ENCODE peak calls at places on chromosome 2, in eight cellular contexts. One of them, this sample, is unnamed.

GRCh38 chr2:36512705-36513104 is 85.3 kb downstream of the FEZ2 start:
- DNase-seq in astrocyte of the spinal cord: no peak
- DNase-seq in cardiac fibroblast: no peak
- DNase-seq in cardiac muscle cell: peak
- DNase-seq in right atrium auricular region: no peak
- DNase-seq in right lobe of liver: no peak
- DNase-seq in kidney epithelial cell: no peak
- DNase-seq in lung: no peak
- DNase-seq in this sample: no peak

GRCh38 chr2:159971365-159972122 is 90.9 kb downstream of the PLA2R1 start:
- DNase-seq in astrocyte of the spinal cord: no peak
- DNase-seq in cardiac fibroblast: no peak
- DNase-seq in cardiac muscle cell: no peak
- DNase-seq in right atrium auricular region: no peak
- DNase-seq in right lobe of liver: no peak
- DNase-seq in kidney epithelial cell: no peak
- DNase-seq in lung: no peak
- DNase-seq in this sample: no peak

GRCh38 chr2:66446924-66447323 is 12.0 kb downstream of the MEIS1 start:
- DNase-seq in astrocyte of the spinal cord: peak
- DNase-seq in cardiac fibroblast: no peak
- DNase-seq in cardiac muscle cell: no peak
- DNase-seq in right atrium auricular region: no peak
- DNase-seq in right lobe of liver: no peak
- DNase-seq in kidney epithelial cell: no peak
- DNase-seq in lung: no peak
- DNase-seq in this sample: no peak

GRCh38 chr2:149205143-149205542 is 125.2 kb upstream of the LYPD6 start:
- DNase-seq in astrocyte of the spinal cord: no peak
- DNase-seq in cardiac fibroblast: no peak
- DNase-seq in cardiac muscle cell: no peak
- DNase-seq in right atrium auricular region: no peak
- DNase-seq in right lobe of liver: no peak
- DNase-seq in kidney epithelial cell: no peak
- DNase-seq in lung: no peak
- DNase-seq in this sample: no peak

GRCh38 chr2:132884692-132885091 is 214.7 kb upstream of the LYPD1 start:
- DNase-seq in astrocyte of the spinal cord: no peak
- DNase-seq in cardiac fibroblast: no peak
- DNase-seq in cardiac muscle cell: no peak
- DNase-seq in right atrium auricular region: no peak
- DNase-seq in right lobe of liver: no peak
- DNase-seq in kidney epithelial cell: no peak
- DNase-seq in lung: no peak
- DNase-seq in this sample: no peak

GRCh38 chr2:381181-381580 is 93.3 kb upstream of the ALKAL2 start:
- DNase-seq in astrocyte of the spinal cord: no peak
- DNase-seq in cardiac fibroblast: no peak
- DNase-seq in cardiac muscle cell: no peak
- DNase-seq in right atrium auricular region: no peak
- DNase-seq in right lobe of liver: no peak
- DNase-seq in kidney epithelial cell: no peak
- DNase-seq in lung: peak
- DNase-seq in this sample: no peak

GRCh38 chr2:225670111-225670974 is 270.8 kb downstream of the NYAP2 start:
- DNase-seq in astrocyte of the spinal cord: peak
- DNase-seq in cardiac fibroblast: peak
- DNase-seq in cardiac muscle cell: peak
- DNase-seq in right atrium auricular region: no peak
- DNase-seq in right lobe of liver: no peak
- DNase-seq in kidney epithelial cell: no peak
- DNase-seq in lung: no peak
- DNase-seq in this sample: peak

GRCh38 chr2:197707316-197708213 is 2.4 kb downstream of the MARS2 start:
- DNase-seq in astrocyte of the spinal cord: peak
- DNase-seq in cardiac fibroblast: peak
- DNase-seq in cardiac muscle cell: peak
- DNase-seq in right atrium auricular region: no peak
- DNase-seq in right lobe of liver: no peak
- DNase-seq in kidney epithelial cell: peak
- DNase-seq in lung: no peak
- DNase-seq in this sample: no peak

GRCh38 chr2:47687856-47688255 is 95.1 kb upstream of the MSH6 start:
- DNase-seq in astrocyte of the spinal cord: no peak
- DNase-seq in cardiac fibroblast: no peak
- DNase-seq in cardiac muscle cell: no peak
- DNase-seq in right atrium auricular region: no peak
- DNase-seq in right lobe of liver: no peak
- DNase-seq in kidney epithelial cell: no peak
- DNase-seq in lung: no peak
- DNase-seq in this sample: no peak

GRCh38 chr2:16614314-16614860 is 51.2 kb downstream of the CYRIA start:
- DNase-seq in astrocyte of the spinal cord: no peak
- DNase-seq in cardiac fibroblast: peak
- DNase-seq in cardiac muscle cell: no peak
- DNase-seq in right atrium auricular region: no peak
- DNase-seq in right lobe of liver: no peak
- DNase-seq in kidney epithelial cell: no peak
- DNase-seq in lung: no peak
- DNase-seq in this sample: no peak

GRCh38 chr2:207166349-207167128 is 791 bp upstream of the KLF7 start:
- DNase-seq in astrocyte of the spinal cord: peak
- DNase-seq in cardiac fibroblast: peak
- DNase-seq in cardiac muscle cell: peak
- DNase-seq in right atrium auricular region: peak
- DNase-seq in right lobe of liver: peak
- DNase-seq in kidney epithelial cell: no peak
- DNase-seq in lung: peak
- DNase-seq in this sample: no peak

GRCh38 chr2:12106440-12107080 is 360.1 kb downstream of the LPIN1 start:
- DNase-seq in astrocyte of the spinal cord: peak
- DNase-seq in cardiac fibroblast: peak
- DNase-seq in cardiac muscle cell: no peak
- DNase-seq in right atrium auricular region: no peak
- DNase-seq in right lobe of liver: no peak
- DNase-seq in kidney epithelial cell: peak
- DNase-seq in lung: peak
- DNase-seq in this sample: no peak

GRCh38 chr2:46487667-46488333 is 8.4 kb downstream of the TMEM247 start:
- DNase-seq in astrocyte of the spinal cord: peak
- DNase-seq in cardiac fibroblast: peak
- DNase-seq in cardiac muscle cell: no peak
- DNase-seq in right atrium auricular region: peak
- DNase-seq in right lobe of liver: no peak
- DNase-seq in kidney epithelial cell: no peak
- DNase-seq in lung: peak
- DNase-seq in this sample: no peak

GRCh38 chr2:98412751-98413445 is 31.8 kb upstream of the INPP4A start:
- DNase-seq in astrocyte of the spinal cord: peak
- DNase-seq in cardiac fibroblast: peak
- DNase-seq in cardiac muscle cell: peak
- DNase-seq in right atrium auricular region: no peak
- DNase-seq in right lobe of liver: no peak
- DNase-seq in kidney epithelial cell: peak
- DNase-seq in lung: no peak
- DNase-seq in this sample: peak

GRCh38 chr2:98422449-98422848 is 22.2 kb upstream of the INPP4A start:
- DNase-seq in astrocyte of the spinal cord: no peak
- DNase-seq in cardiac fibroblast: no peak
- DNase-seq in cardiac muscle cell: no peak
- DNase-seq in right atrium auricular region: no peak
- DNase-seq in right lobe of liver: no peak
- DNase-seq in kidney epithelial cell: no peak
- DNase-seq in lung: no peak
- DNase-seq in this sample: no peak

GRCh38 chr2:98419977-98420725 is 24.5 kb upstream of the INPP4A start:
- DNase-seq in astrocyte of the spinal cord: no peak
- DNase-seq in cardiac fibroblast: peak
- DNase-seq in cardiac muscle cell: no peak
- DNase-seq in right atrium auricular region: no peak
- DNase-seq in right lobe of liver: no peak
- DNase-seq in kidney epithelial cell: no peak
- DNase-seq in lung: no peak
- DNase-seq in this sample: no peak

GRCh38 chr2:98416760-98417159 is 27.9 kb upstream of the INPP4A start:
- DNase-seq in astrocyte of the spinal cord: no peak
- DNase-seq in cardiac fibroblast: no peak
- DNase-seq in cardiac muscle cell: no peak
- DNase-seq in right atrium auricular region: no peak
- DNase-seq in right lobe of liver: no peak
- DNase-seq in kidney epithelial cell: no peak
- DNase-seq in lung: no peak
- DNase-seq in this sample: no peak
- H3K4me3 ChIP-seq in astrocyte of the spinal cord: no peak
- H3K4me3 ChIP-seq in cardiac fibroblast: no peak
- H3K4me3 ChIP-seq in cardiac muscle cell: no peak
- H3K4me3 ChIP-seq in right atrium auricular region: no peak
- H3K4me3 ChIP-seq in right lobe of liver: no peak
- H3K4me3 ChIP-seq in kidney epithelial cell: no peak
- H3K4me3 ChIP-seq in lung: no peak
- H3K4me3 ChIP-seq in this sample: no peak

GRCh38 chr2:20103514-20103913 is 52.1 kb upstream of the LAPTM4A start:
- DNase-seq in astrocyte of the spinal cord: no peak
- DNase-seq in cardiac fibroblast: peak
- DNase-seq in cardiac muscle cell: peak
- DNase-seq in right atrium auricular region: no peak
- DNase-seq in right lobe of liver: no peak
- DNase-seq in kidney epithelial cell: no peak
- DNase-seq in lung: no peak
- DNase-seq in this sample: peak
- TF ChIP-seq CTCF in astrocyte of the spinal cord: peak
- TF ChIP-seq CTCF in cardiac fibroblast: peak
- TF ChIP-seq CTCF in cardiac muscle cell: peak
- TF ChIP-seq CTCF in right atrium auricular region: no peak
- TF ChIP-seq CTCF in right lobe of liver: peak
- TF ChIP-seq CTCF in kidney epithelial cell: peak
- TF ChIP-seq CTCF in lung: no peak
- TF ChIP-seq CTCF in this sample: peak

GRCh38 chr2:216694826-216695217 is 527 bp downstream of the IGFBP5 start:
- DNase-seq in astrocyte of the spinal cord: no peak
- DNase-seq in cardiac fibroblast: no peak
- DNase-seq in cardiac muscle cell: peak
- DNase-seq in right atrium auricular region: no peak
- DNase-seq in right lobe of liver: no peak
- DNase-seq in kidney epithelial cell: no peak
- DNase-seq in lung: no peak
- DNase-seq in this sample: no peak

GRCh38 chr2:216694201-216694825 is 1.0 kb downstream of the IGFBP5 start:
- DNase-seq in astrocyte of the spinal cord: peak
- DNase-seq in cardiac fibroblast: peak
- DNase-seq in cardiac muscle cell: peak
- DNase-seq in right atrium auricular region: no peak
- DNase-seq in right lobe of liver: no peak
- DNase-seq in kidney epithelial cell: no peak
- DNase-seq in lung: no peak
- DNase-seq in this sample: no peak

GRCh38 chr2:216692636-216693413 is 2.5 kb downstream of the IGFBP5 start:
- DNase-seq in astrocyte of the spinal cord: peak
- DNase-seq in cardiac fibroblast: peak
- DNase-seq in cardiac muscle cell: peak
- DNase-seq in right atrium auricular region: peak
- DNase-seq in right lobe of liver: no peak
- DNase-seq in kidney epithelial cell: no peak
- DNase-seq in lung: peak
- DNase-seq in this sample: no peak

GRCh38 chr2:216695401-216695821 is at the start of gene IGFBP5:
- DNase-seq in astrocyte of the spinal cord: peak
- DNase-seq in cardiac fibroblast: peak
- DNase-seq in cardiac muscle cell: peak
- DNase-seq in right atrium auricular region: peak
- DNase-seq in right lobe of liver: no peak
- DNase-seq in kidney epithelial cell: no peak
- DNase-seq in lung: peak
- DNase-seq in this sample: no peak

DNA sequence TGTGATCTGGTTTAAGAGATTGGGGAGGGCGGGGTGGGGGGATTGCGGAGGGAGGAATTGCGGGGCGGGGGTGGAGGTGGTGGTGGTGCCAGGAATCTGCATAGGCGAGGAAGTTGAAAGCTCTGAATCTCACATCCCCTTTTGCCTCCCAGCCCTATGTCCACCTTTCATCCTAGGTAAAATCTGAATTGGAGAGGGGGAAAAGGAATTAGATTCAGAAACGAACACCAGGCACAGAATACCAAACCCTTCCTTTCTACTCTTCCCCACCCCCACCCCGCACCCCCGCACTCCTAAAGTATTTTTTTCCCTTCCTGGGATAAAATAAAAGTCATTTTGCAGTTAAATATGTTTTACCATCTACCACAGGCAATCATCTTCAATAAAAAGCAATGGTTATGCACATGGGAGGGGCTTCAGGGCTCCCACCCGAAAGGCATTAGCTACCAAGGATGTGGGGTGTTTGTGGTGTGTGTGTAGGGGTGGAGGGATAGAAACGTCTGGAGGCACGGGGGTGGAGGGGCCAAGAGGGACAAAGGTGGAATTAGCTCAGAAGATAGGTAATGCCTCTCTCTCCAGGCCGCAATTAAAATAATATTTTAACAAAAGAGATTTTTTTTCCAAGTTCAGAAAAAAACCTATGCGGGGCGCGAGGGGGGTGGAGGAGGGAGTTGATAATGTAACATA is 1.8 kb downstream of the IGFBP5 start:
- DNase-seq in astrocyte of the spinal cord: no peak
- DNase-seq in cardiac fibroblast: no peak
- DNase-seq in cardiac muscle cell: no peak
- DNase-seq in right atrium auricular region: no peak
- DNase-seq in right lobe of liver: no peak
- DNase-seq in kidney epithelial cell: no peak
- DNase-seq in lung: no peak
- DNase-seq in this sample: no peak
- H3K4me3 ChIP-seq in astrocyte of the spinal cord: peak
- H3K4me3 ChIP-seq in cardiac fibroblast: peak
- H3K4me3 ChIP-seq in cardiac muscle cell: peak
- H3K4me3 ChIP-seq in right atrium auricular region: peak
- H3K4me3 ChIP-seq in right lobe of liver: peak
- H3K4me3 ChIP-seq in kidney epithelial cell: peak
- H3K4me3 ChIP-seq in lung: no peak
- H3K4me3 ChIP-seq in this sample: peak

GRCh38 chr2:220051716-220052115 is 424.3 kb downstream of the SLC4A3 start:
- DNase-seq in astrocyte of the spinal cord: no peak
- DNase-seq in cardiac fibroblast: no peak
- DNase-seq in cardiac muscle cell: no peak
- DNase-seq in right atrium auricular region: no peak
- DNase-seq in right lobe of liver: no peak
- DNase-seq in kidney epithelial cell: no peak
- DNase-seq in lung: no peak
- DNase-seq in this sample: no peak

GRCh38 chr2:220057922-220058321 is 430.5 kb downstream of the SLC4A3 start:
- DNase-seq in astrocyte of the spinal cord: no peak
- DNase-seq in cardiac fibroblast: no peak
- DNase-seq in cardiac muscle cell: no peak
- DNase-seq in right atrium auricular region: no peak
- DNase-seq in right lobe of liver: no peak
- DNase-seq in kidney epithelial cell: peak
- DNase-seq in lung: no peak
- DNase-seq in this sample: no peak

DNA sequence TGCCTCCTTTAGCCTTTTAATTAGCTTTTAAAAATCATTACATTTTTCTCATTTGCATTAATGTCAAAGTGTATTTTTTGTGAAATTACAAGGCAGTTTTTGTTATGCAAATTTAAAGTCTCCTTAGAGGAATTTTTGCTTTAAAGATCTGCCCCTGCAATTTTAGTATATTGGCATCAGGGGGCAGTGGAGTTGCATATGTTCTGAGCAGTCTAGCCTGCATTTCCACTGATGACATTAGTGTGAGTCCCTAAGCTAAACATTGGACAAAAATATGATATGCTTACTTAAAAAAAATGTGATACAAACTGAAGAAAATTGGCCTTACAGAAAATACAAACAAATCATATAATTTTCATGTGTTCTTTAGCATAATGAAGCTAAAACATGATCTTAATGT is 426.5 kb downstream of the SLC4A3 start:
- DNase-seq in astrocyte of the spinal cord: no peak
- DNase-seq in cardiac fibroblast: peak
- DNase-seq in cardiac muscle cell: no peak
- DNase-seq in right atrium auricular region: no peak
- DNase-seq in right lobe of liver: no peak
- DNase-seq in kidney epithelial cell: no peak
- DNase-seq in lung: no peak
- DNase-seq in this sample: no peak
- TF ChIP-seq CTCF in astrocyte of the spinal cord: peak
- TF ChIP-seq CTCF in cardiac fibroblast: peak
- TF ChIP-seq CTCF in cardiac muscle cell: peak
- TF ChIP-seq CTCF in right atrium auricular region: no peak
- TF ChIP-seq CTCF in right lobe of liver: no peak
- TF ChIP-seq CTCF in kidney epithelial cell: peak
- TF ChIP-seq CTCF in lung: no peak
- TF ChIP-seq CTCF in this sample: peak

This sample was measured in LNCaP clone FGC.